ENCODE peak calls at places on chromosomes 6 and 20, in six cellular contexts. Y is mesenchymal stem cell, S is neuronal stem cell, M is H9, H is H1, A is IMR-90. F is an unnamed sample.

GRCh38 chr6:159828074-159828473 is 28.0 kb downstream of the PNLDC1 start:
- DNase-seq in S (no peak), M (no peak), H (no peak), Y (no peak), A (peak), F (no peak)

GRCh38 chr6:99026135-99026534 is 78.4 kb upstream of the FBXL4 start:
- DNase-seq in M (no peak), Y (no peak), S (peak), H (no peak), A (no peak), F (peak)

GRCh38 chr6:39021041-39021440 is 27.5 kb upstream of the GLP1R start:
- DNase-seq in S (no peak), H (no peak), Y (no peak), M (no peak), A (no peak), F (no peak)

GRCh38 chr6:83708970-83709747 is at the start of gene SNAP91:
- DNase-seq in S (peak), H (peak), M (peak), A (no peak), Y (peak), F (peak)

GRCh38 chr6:125267806-125268523 is 33.8 kb downstream of the HDDC2 start:
- DNase-seq in Y (no peak), H (no peak), S (no peak), M (no peak), A (no peak), F (no peak)

GRCh38 chr6:55694148-55694547 is 115.2 kb upstream of the HMGCLL1 start:
- DNase-seq in A (peak), S (peak), M (peak), H (peak), Y (peak), F (peak)

GRCh38 chr6:26520088-26520839 is 17.9 kb upstream of the HMGN4 start:
- DNase-seq in S (no peak), A (no peak), H (no peak), Y (no peak), M (no peak), F (peak)

GRCh38 chr20:62492711-62493110 is 16.9 kb upstream of the GATA5 start:
- DNase-seq in H (no peak), M (no peak), A (no peak), Y (no peak), S (no peak), F (no peak)

GRCh38 chr6:43434441-43434840 is 7.1 kb downstream of the ABCC10 start:
- DNase-seq in Y (no peak), A (no peak), M (no peak), S (no peak), H (no peak), F (no peak)
- H2BK15ac ChIP-seq in Y (no peak), A (no peak), M (no peak), S (no peak), H (no peak), F (no peak)

GRCh38 chr6:11427827-11428245 is 109.7 kb upstream of the TMEM170B start:
- DNase-seq in Y (peak), S (no peak), M (no peak), H (no peak), A (peak), F (no peak)
- H2BK5ac ChIP-seq in Y (peak), S (no peak), M (no peak), H (peak), A (peak), F (peak)

GRCh38 chr6:112988748-112989147 is 641.6 kb downstream of the RFPL4B start:
- DNase-seq in A (no peak), S (no peak), H (no peak), M (no peak), Y (no peak), F (no peak)
- H2BK15ac ChIP-seq in A (no peak), S (no peak), H (no peak), M (no peak), Y (no peak), F (no peak)

GRCh38 chr6:44202972-44203750 is 13.6 kb upstream of the MYMX start:
- DNase-seq in S (no peak), M (no peak), Y (no peak), A (no peak), H (no peak), F (peak)

GRCh38 chr6:44201200-44201599 is 15.5 kb upstream of the MYMX start:
- DNase-seq in M (no peak), Y (no peak), S (no peak), H (no peak), A (no peak), F (peak)

GRCh38 chr6:44202332-44202971 is 14.3 kb upstream of the MYMX start:
- DNase-seq in S (no peak), M (peak), Y (no peak), H (peak), A (no peak), F (peak)

GRCh38 chr6:44199883-44200282 is 16.8 kb upstream of the MYMX start:
- DNase-seq in Y (no peak), A (no peak), S (no peak), H (no peak), M (no peak), F (no peak)

GRCh38 chr6:44201638-44202303 is 15.0 kb upstream of the MYMX start:
- DNase-seq in S (no peak), Y (no peak), H (no peak), A (no peak), M (no peak), F (no peak)
- H2BK5ac ChIP-seq in S (peak), Y (no peak), H (peak), A (no peak), M (no peak), F (peak)

DNA sequence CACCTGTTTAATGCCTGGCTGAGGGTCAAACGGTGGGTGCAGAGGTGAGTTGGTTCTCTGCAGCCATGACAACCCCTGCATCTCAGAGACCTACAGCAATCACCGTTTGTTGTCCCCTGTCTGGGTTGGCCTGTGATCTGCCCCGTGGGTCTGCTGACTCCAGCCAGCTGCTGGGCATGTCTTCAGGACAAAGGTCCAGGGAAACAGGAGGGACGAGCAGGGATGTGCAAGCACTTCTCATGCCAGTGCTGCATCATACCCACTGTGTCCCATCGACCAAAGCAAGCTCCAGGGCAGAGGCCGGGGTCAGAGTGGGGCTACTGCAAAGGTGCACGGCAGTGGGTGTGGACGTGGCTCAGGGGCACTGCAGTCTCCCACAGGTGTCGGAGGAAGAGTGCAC is 150.2 kb downstream of the PHACTR3 start:
- DNase-seq in A (no peak), H (no peak), S (no peak), Y (no peak), M (no peak), F (no peak)
- H2BK15ac ChIP-seq in A (no peak), H (no peak), S (no peak), Y (no peak), M (no peak), F (no peak)

GRCh38 chr6:150890346-150890745 is 24.8 kb downstream of the MTHFD1L start:
- DNase-seq in M (no peak), S (no peak), A (no peak), Y (no peak), H (no peak), F (no peak)
- H2BK5ac ChIP-seq in M (no peak), S (no peak), A (peak), Y (no peak), H (no peak), F (no peak)

DNA sequence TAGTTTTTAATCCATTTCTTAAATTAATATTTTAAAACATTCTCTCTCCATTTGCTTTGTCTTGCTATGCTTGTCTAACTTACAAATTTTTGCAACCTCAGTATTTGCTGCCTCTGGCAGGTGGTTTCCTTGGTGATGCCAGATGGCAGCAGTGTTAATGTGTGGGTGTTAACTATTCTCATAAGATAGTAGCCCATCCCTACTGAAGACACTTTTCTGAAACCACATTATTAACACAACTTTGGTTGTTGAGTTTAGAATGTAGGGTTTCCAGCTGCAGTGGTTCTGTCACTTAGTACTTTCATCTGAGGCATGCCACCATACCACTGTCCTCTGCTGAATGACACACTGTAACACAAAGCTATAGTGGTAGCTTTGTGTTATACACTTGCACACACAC is 75.1 kb downstream of the MYO6 start:
- DNase-seq in H (no peak), M (no peak), S (no peak), Y (no peak), A (no peak), F (no peak)
- H2BK15ac ChIP-seq in H (no peak), M (no peak), S (no peak), Y (no peak), A (no peak), F (no peak)

DNA sequence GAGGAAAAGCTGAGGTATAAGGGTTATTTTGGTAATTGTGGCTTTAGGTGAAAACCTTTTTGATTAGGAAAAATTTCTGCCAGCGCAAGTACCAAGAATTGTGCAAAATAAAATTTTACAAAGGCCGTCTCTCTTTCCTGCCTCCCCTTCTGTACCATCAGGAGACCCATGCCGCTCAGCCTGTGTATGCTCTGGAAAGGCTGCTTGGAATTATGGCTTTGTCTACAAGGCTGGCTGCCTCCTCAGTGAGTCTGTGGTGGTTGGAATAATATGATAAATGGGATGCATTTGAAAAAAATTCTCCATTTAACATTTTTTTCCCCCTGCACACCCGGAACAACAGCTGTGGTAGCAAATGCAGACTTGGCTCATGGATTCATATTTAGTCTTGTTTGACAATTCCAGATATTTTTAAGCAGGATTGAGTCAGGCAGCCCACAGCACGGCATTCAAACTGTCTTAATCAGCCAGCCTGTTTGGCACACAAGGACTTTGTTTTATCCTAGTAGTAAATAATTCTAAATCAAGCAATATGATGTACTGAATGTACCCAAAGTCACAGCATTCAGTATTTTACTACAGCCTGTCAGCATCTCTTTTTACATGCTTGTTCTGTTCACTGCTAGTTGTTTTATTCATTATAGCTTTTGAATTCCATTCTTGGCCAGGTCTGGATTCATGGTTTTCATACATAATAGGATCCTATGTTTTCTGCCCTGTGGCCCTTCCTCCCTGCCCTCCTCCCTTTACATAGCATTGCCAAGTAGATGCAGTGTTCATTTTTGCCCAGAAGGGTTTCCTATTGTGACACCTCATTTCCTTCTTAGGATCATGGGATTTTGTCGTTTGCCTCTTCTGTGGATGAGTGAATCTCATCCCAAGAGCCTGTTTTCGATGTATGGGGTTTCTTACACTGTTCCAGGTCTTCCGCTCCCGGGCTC is 68.0 kb downstream of the LRRC1 start:
- DNase-seq in Y (no peak), M (no peak), A (peak), S (no peak), H (no peak), F (peak)
- H2BK5ac ChIP-seq in Y (no peak), M (no peak), A (no peak), S (no peak), H (no peak), F (no peak)

GRCh38 chr20:50055524-50056083 is 57.3 kb downstream of the UBE2V1 start:
- DNase-seq in Y (no peak), A (no peak), H (no peak), S (no peak), M (no peak), F (no peak)

GRCh38 chr20:50054626-50055511 is 58.1 kb downstream of the UBE2V1 start:
- DNase-seq in Y (no peak), H (no peak), A (peak), S (no peak), M (no peak), F (no peak)

GRCh38 chr20:50056951-50057403 is 56.0 kb downstream of the UBE2V1 start:
- DNase-seq in H (no peak), S (no peak), M (no peak), A (no peak), Y (no peak), F (no peak)

GRCh38 chr20:50057409-50058053 is 55.4 kb downstream of the UBE2V1 start:
- DNase-seq in A (no peak), S (no peak), Y (no peak), H (no peak), M (no peak), F (no peak)

GRCh38 chr20:50056408-50056926 is 56.5 kb downstream of the UBE2V1 start:
- DNase-seq in A (no peak), Y (no peak), S (no peak), H (no peak), M (no peak), F (no peak)
- H2BK15ac ChIP-seq in A (no peak), Y (no peak), S (no peak), H (no peak), M (no peak), F (no peak)

DNA sequence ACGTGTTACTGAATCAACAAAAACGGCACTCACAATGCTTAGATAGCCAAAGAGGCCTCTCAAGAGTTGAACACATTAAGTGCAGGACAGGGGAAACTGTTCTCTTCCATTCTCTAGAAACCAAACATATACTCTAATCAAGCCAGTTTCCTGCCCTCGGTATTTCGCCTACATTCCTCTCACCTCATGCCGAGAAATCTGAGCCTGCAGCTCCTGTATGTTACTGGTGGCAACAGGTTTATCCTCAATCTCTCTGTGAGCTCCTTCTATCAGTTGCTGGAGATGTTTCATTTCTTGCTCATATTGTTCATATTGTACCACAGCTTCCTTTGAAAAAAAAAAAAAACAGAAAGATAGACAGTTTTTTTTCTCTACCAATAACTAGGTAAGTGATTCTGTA is 328.9 kb downstream of the SYNE1 start:
- DNase-seq in A (no peak), H (no peak), M (no peak), S (no peak), Y (no peak), F (peak)
- H2BK5ac ChIP-seq in A (no peak), H (no peak), M (no peak), S (no peak), Y (no peak), F (no peak)

F was measured in mesendoderm.